ENCODE peak calls at places on chromosome 5, in four cellular contexts. One of them, this sample, is unnamed.

GRCh38 chr5:132263548-132264261 is 6.2 kb downstream of the PDLIM4 start:
- DNase-seq in CD4-positive, alpha-beta memory T cell: no peak
- DNase-seq in AG04450: peak
- DNase-seq in globus pallidus: no peak
- DNase-seq in this sample: no peak

GRCh38 chr5:135977375-135977928 is 22.7 kb upstream of the LECT2 start:
- DNase-seq in CD4-positive, alpha-beta memory T cell: peak
- DNase-seq in AG04450: no peak
- DNase-seq in globus pallidus: peak
- DNase-seq in this sample: peak

GRCh38 chr5:150376799-150377771 is 19.6 kb downstream of the TCOF1 start:
- DNase-seq in CD4-positive, alpha-beta memory T cell: no peak
- DNase-seq in AG04450: peak
- DNase-seq in globus pallidus: no peak
- DNase-seq in this sample: no peak

GRCh38 chr5:42930934-42931333 is 109.2 kb downstream of the ANXA2R start:
- DNase-seq in CD4-positive, alpha-beta memory T cell: no peak
- DNase-seq in AG04450: no peak
- DNase-seq in globus pallidus: no peak
- DNase-seq in this sample: no peak

GRCh38 chr5:172860520-172861443 is 26.7 kb downstream of the ERGIC1 start:
- DNase-seq in CD4-positive, alpha-beta memory T cell: no peak
- DNase-seq in AG04450: no peak
- DNase-seq in globus pallidus: peak
- DNase-seq in this sample: peak

GRCh38 chr5:64811050-64811640 is 42.4 kb downstream of the CWC27 start:
- DNase-seq in CD4-positive, alpha-beta memory T cell: peak
- DNase-seq in AG04450: peak
- DNase-seq in globus pallidus: peak
- DNase-seq in this sample: peak

GRCh38 chr5:179872356-179873160 is 13.9 kb upstream of the MRNIP start:
- DNase-seq in CD4-positive, alpha-beta memory T cell: no peak
- DNase-seq in AG04450: no peak
- DNase-seq in globus pallidus: no peak
- DNase-seq in this sample: no peak

GRCh38 chr5:53985796-53986195 is 324.6 kb downstream of the ARL15 start:
- DNase-seq in CD4-positive, alpha-beta memory T cell: no peak
- DNase-seq in AG04450: no peak
- DNase-seq in globus pallidus: no peak
- DNase-seq in this sample: no peak

GRCh38 chr5:39400711-39401385 is 23.9 kb downstream of the DAB2 start:
- DNase-seq in CD4-positive, alpha-beta memory T cell: no peak
- DNase-seq in AG04450: no peak
- DNase-seq in globus pallidus: no peak
- DNase-seq in this sample: no peak

GRCh38 chr5:10831416-10831815 is 70.4 kb upstream of the DAP start:
- DNase-seq in CD4-positive, alpha-beta memory T cell: no peak
- DNase-seq in AG04450: peak
- DNase-seq in globus pallidus: no peak
- DNase-seq in this sample: no peak

GRCh38 chr5:171927345-171927941 is 79.0 kb downstream of the FBXW11 start:
- DNase-seq in CD4-positive, alpha-beta memory T cell: no peak
- DNase-seq in AG04450: no peak
- DNase-seq in globus pallidus: no peak
- DNase-seq in this sample: no peak

GRCh38 chr5:122067330-122067885 is 10.7 kb downstream of the LOX start:
- DNase-seq in CD4-positive, alpha-beta memory T cell: no peak
- DNase-seq in AG04450: no peak
- DNase-seq in globus pallidus: no peak
- DNase-seq in this sample: no peak

GRCh38 chr5:151772029-151772867 is 494 bp downstream of the G3BP1 start:
- DNase-seq in CD4-positive, alpha-beta memory T cell: no peak
- DNase-seq in AG04450: no peak
- DNase-seq in globus pallidus: peak
- DNase-seq in this sample: peak

GRCh38 chr5:60594715-60595114 is 105.3 kb downstream of the DEPDC1B start:
- DNase-seq in CD4-positive, alpha-beta memory T cell: no peak
- DNase-seq in AG04450: no peak
- DNase-seq in globus pallidus: no peak
- DNase-seq in this sample: no peak

GRCh38 chr5:139659673-139660072 is 11.5 kb downstream of the CXXC5 start:
- DNase-seq in CD4-positive, alpha-beta memory T cell: no peak
- DNase-seq in AG04450: no peak
- DNase-seq in globus pallidus: no peak
- DNase-seq in this sample: no peak

GRCh38 chr5:17882760-17883488 is 248.7 kb downstream of the TAF11L14 start:
- DNase-seq in CD4-positive, alpha-beta memory T cell: no peak
- DNase-seq in AG04450: no peak
- DNase-seq in globus pallidus: no peak
- DNase-seq in this sample: no peak

GRCh38 chr5:78056901-78057514 is 237.5 kb downstream of the AP3B1 start:
- DNase-seq in CD4-positive, alpha-beta memory T cell: no peak
- DNase-seq in AG04450: no peak
- DNase-seq in globus pallidus: no peak
- DNase-seq in this sample: no peak

GRCh38 chr5:131252824-131253171 is 11.1 kb upstream of the CDC42SE2 start:
- DNase-seq in CD4-positive, alpha-beta memory T cell: peak
- DNase-seq in AG04450: no peak
- DNase-seq in globus pallidus: peak
- DNase-seq in this sample: peak

GRCh38 chr5:107812570-107813141 is 141.9 kb upstream of the EFNA5 start:
- DNase-seq in CD4-positive, alpha-beta memory T cell: no peak
- DNase-seq in AG04450: peak
- DNase-seq in globus pallidus: peak
- DNase-seq in this sample: no peak

GRCh38 chr5:138111937-138112336 is 27.3 kb downstream of the NME5 start:
- DNase-seq in CD4-positive, alpha-beta memory T cell: no peak
- DNase-seq in AG04450: no peak
- DNase-seq in globus pallidus: no peak
- DNase-seq in this sample: no peak

GRCh38 chr5:107676702-107677101 is 6.0 kb upstream of the EFNA5 start:
- DNase-seq in CD4-positive, alpha-beta memory T cell: no peak
- DNase-seq in AG04450: no peak
- DNase-seq in globus pallidus: no peak
- DNase-seq in this sample: no peak

GRCh38 chr5:147756566-147756965 is 26.0 kb downstream of the JAKMIP2 start:
- DNase-seq in CD4-positive, alpha-beta memory T cell: no peak
- DNase-seq in AG04450: no peak
- DNase-seq in globus pallidus: no peak
- DNase-seq in this sample: no peak

GRCh38 chr5:72133212-72133990 is 26.1 kb downstream of the MAP1B start:
- DNase-seq in CD4-positive, alpha-beta memory T cell: no peak
- DNase-seq in AG04450: no peak
- DNase-seq in globus pallidus: no peak
- DNase-seq in this sample: no peak

GRCh38 chr5:170523129-170523497 is 19.3 kb downstream of the KCNIP1 start:
- DNase-seq in CD4-positive, alpha-beta memory T cell: no peak
- DNase-seq in AG04450: no peak
- DNase-seq in globus pallidus: peak
- DNase-seq in this sample: peak

GRCh38 chr5:1498623-1499416 is 24.9 kb downstream of the LPCAT1 start:
- DNase-seq in CD4-positive, alpha-beta memory T cell: no peak
- DNase-seq in AG04450: no peak
- DNase-seq in globus pallidus: no peak
- DNase-seq in this sample: no peak

GRCh38 chr5:65395526-65396155 is 86.1 kb downstream of the ADAMTS6 start:
- DNase-seq in CD4-positive, alpha-beta memory T cell: no peak
- DNase-seq in AG04450: no peak
- DNase-seq in globus pallidus: no peak
- DNase-seq in this sample: no peak

GRCh38 chr5:84614907-84615306 is 230.2 kb upstream of the EDIL3 start:
- DNase-seq in CD4-positive, alpha-beta memory T cell: no peak
- DNase-seq in AG04450: no peak
- DNase-seq in globus pallidus: peak
- DNase-seq in this sample: no peak

GRCh38 chr5:136006767-136007251 is 22.0 kb upstream of the TGFBI start:
- DNase-seq in CD4-positive, alpha-beta memory T cell: no peak
- DNase-seq in AG04450: no peak
- DNase-seq in globus pallidus: no peak
- DNase-seq in this sample: no peak

GRCh38 chr5:146986469-146986868 is 107.9 kb upstream of the PPP2R2B start:
- DNase-seq in CD4-positive, alpha-beta memory T cell: no peak
- DNase-seq in AG04450: no peak
- DNase-seq in globus pallidus: no peak
- DNase-seq in this sample: no peak

GRCh38 chr5:77924081-77924480 is 147.9 kb upstream of the TBCA start:
- DNase-seq in CD4-positive, alpha-beta memory T cell: no peak
- DNase-seq in AG04450: no peak
- DNase-seq in globus pallidus: no peak
- DNase-seq in this sample: no peak

GRCh38 chr5:68216737-68217231 is 1.2 kb downstream of the PIK3R1 start:
- DNase-seq in CD4-positive, alpha-beta memory T cell: no peak
- DNase-seq in AG04450: no peak
- DNase-seq in globus pallidus: no peak
- DNase-seq in this sample: peak

GRCh38 chr5:1485320-1486118 is 38.2 kb downstream of the LPCAT1 start:
- DNase-seq in CD4-positive, alpha-beta memory T cell: no peak
- DNase-seq in AG04450: no peak
- DNase-seq in globus pallidus: no peak
- DNase-seq in this sample: no peak